ENCODE peak calls at places on chromosomes 3 and 15, in four cellular contexts. One of them, this sample, is unnamed.

GRCh38 chr15:60396964-60397771 is 618 bp downstream of the ANXA2 start:
- DNase-seq in K562: peak
- DNase-seq in SK-N-SH: peak
- DNase-seq in H1: peak
- DNase-seq in this sample: peak

GRCh38 chr15:57769266-57769665 is 62.8 kb downstream of the POLR2M start:
- DNase-seq in K562: no peak
- DNase-seq in SK-N-SH: no peak
- DNase-seq in H1: no peak
- DNase-seq in this sample: no peak

GRCh38 chr15:38652998-38653397 is 88.4 kb upstream of the RASGRP1 start:
- DNase-seq in K562: no peak
- DNase-seq in SK-N-SH: no peak
- DNase-seq in H1: no peak
- DNase-seq in this sample: no peak

GRCh38 chr3:38006031-38006430 is 15.4 kb downstream of the VILL start:
- DNase-seq in K562: no peak
- DNase-seq in SK-N-SH: no peak
- DNase-seq in H1: no peak
- DNase-seq in this sample: no peak

GRCh38 chr15:89226359-89227221 is 5.2 kb upstream of the RLBP1 start:
- DNase-seq in K562: peak
- DNase-seq in SK-N-SH: no peak
- DNase-seq in H1: no peak
- DNase-seq in this sample: no peak

GRCh38 chr3:4752201-4753072 is 226.8 kb upstream of the BHLHE40 start:
- DNase-seq in K562: no peak
- DNase-seq in SK-N-SH: no peak
- DNase-seq in H1: no peak
- DNase-seq in this sample: no peak

GRCh38 chr15:74785716-74786032 is 3.8 kb downstream of the CSK start:
- DNase-seq in K562: no peak
- DNase-seq in SK-N-SH: no peak
- DNase-seq in H1: no peak
- DNase-seq in this sample: no peak

GRCh38 chr3:49880581-49881328 is 11.0 kb upstream of the CAMKV start:
- DNase-seq in K562: peak
- DNase-seq in SK-N-SH: no peak
- DNase-seq in H1: peak
- DNase-seq in this sample: no peak

GRCh38 chr3:16513141-16514020 is at the start of gene RFTN1:
- DNase-seq in K562: no peak
- DNase-seq in SK-N-SH: peak
- DNase-seq in H1: peak
- DNase-seq in this sample: no peak

GRCh38 chr3:54202029-54202428 is 79.7 kb downstream of the CACNA2D3 start:
- DNase-seq in K562: no peak
- DNase-seq in SK-N-SH: no peak
- DNase-seq in H1: no peak
- DNase-seq in this sample: no peak

GRCh38 chr3:127630811-127631714 is 2.1 kb downstream of the PODXL2 start:
- DNase-seq in K562: no peak
- DNase-seq in SK-N-SH: no peak
- DNase-seq in H1: no peak
- DNase-seq in this sample: no peak

GRCh38 chr3:127629462-127630403 is 748 bp downstream of the PODXL2 start:
- DNase-seq in K562: no peak
- DNase-seq in SK-N-SH: peak
- DNase-seq in H1: no peak
- DNase-seq in this sample: no peak

GRCh38 chr3:127628426-127628787 is 578 bp upstream of the PODXL2 start:
- DNase-seq in K562: no peak
- DNase-seq in SK-N-SH: no peak
- DNase-seq in H1: no peak
- DNase-seq in this sample: no peak

GRCh38 chr3:127632035-127632434 is 3.0 kb downstream of the PODXL2 start:
- DNase-seq in K562: no peak
- DNase-seq in SK-N-SH: no peak
- DNase-seq in H1: no peak
- DNase-seq in this sample: no peak

DNA sequence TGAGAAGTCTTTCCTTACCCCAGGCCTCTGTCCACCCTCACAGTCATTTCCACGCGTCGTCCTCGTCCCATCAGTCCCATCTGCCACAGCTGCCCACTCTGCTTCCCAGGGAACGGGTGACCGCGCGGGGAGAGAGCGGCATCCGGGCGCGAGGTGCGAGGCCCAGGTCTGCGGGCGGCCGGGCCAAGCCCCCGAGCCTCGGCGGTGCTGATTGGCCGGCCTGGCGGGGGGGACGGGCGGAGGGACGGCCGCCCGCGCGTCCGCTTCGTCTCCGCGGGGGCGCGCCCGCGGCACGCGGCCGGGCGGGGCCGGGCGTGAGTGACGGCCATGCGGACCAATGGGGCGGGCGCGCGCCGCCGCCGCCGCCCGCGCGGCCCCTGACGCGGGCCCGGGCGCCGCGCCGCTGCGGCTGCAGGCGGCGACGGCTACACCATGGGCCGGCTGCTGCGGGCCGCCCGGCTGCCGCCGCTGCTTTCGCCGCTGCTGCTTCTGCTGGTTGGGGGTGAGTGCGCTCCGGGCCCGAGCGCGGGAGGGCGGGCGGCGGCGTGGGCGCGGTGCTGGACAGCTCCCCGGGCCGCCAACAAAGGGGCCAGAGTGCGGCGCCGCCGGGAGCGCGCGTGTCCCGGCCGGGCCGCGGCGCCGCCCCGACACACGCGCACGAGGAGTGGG is at the start of gene PODXL2:
- DNase-seq in K562: peak
- DNase-seq in SK-N-SH: peak
- DNase-seq in H1: peak
- DNase-seq in this sample: no peak
- TF ChIP-seq NRF1 in K562: no peak
- TF ChIP-seq NRF1 in SK-N-SH: no peak
- TF ChIP-seq NRF1 in H1: no peak
- TF ChIP-seq NRF1 in this sample: no peak

DNA sequence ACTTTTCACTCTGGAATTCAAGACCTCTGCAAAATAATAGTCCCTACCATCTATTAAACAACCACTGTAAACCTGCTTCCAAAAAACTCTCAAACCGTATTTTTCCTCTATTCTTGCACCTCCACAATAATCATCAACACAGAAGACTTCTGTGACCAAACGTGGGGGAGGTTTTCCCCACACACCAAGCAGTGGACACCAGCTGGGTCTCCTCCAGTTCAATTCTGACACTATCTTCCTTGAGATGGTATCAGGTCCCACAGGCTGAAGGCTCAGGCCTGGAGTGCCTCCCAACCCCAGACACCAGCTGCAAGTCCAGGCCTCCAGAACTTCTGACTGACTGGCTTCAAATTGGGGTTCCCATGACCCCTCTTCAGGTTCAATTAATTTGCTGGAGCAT is 89.6 kb upstream of the RAP2B start:
- DNase-seq in K562: peak
- DNase-seq in SK-N-SH: no peak
- DNase-seq in H1: no peak
- DNase-seq in this sample: no peak
- TF ChIP-seq NRF1 in K562: no peak
- TF ChIP-seq NRF1 in SK-N-SH: no peak
- TF ChIP-seq NRF1 in H1: no peak
- TF ChIP-seq NRF1 in this sample: no peak

GRCh38 chr3:192940129-192940528 is 22.5 kb upstream of the MB21D2 start:
- DNase-seq in K562: no peak
- DNase-seq in SK-N-SH: no peak
- DNase-seq in H1: no peak
- DNase-seq in this sample: no peak
- TF ChIP-seq NRF1 in K562: no peak
- TF ChIP-seq NRF1 in SK-N-SH: no peak
- TF ChIP-seq NRF1 in H1: no peak
- TF ChIP-seq NRF1 in this sample: no peak

GRCh38 chr3:53046171-53047170 is 598 bp upstream of the SFMBT1 start:
- DNase-seq in K562: no peak
- DNase-seq in SK-N-SH: peak
- DNase-seq in H1: peak
- DNase-seq in this sample: no peak
- TF ChIP-seq NRF1 in K562: no peak
- TF ChIP-seq NRF1 in SK-N-SH: no peak
- TF ChIP-seq NRF1 in H1: no peak
- TF ChIP-seq NRF1 in this sample: no peak

This sample was measured in GM12878.